ENCODE peak calls at places on chromosomes 12 and 14, in six cellular contexts. D is breast epithelium, U is upper lobe of left lung, N is SK-N-SH, L is sigmoid colon, C is Panc1. Z is an unnamed sample.

GRCh38 chr14:95146079-95146771 is 11.1 kb downstream of the DICER1 start:
- DNase-seq in D (no peak), U (peak), N (no peak), L (no peak), C (no peak), Z (no peak)

GRCh38 chr14:48325486-48325885 is 650.1 kb upstream of the MDGA2 start:
- DNase-seq in D (no peak), U (no peak), N (no peak), L (no peak), C (no peak), Z (no peak)

GRCh38 chr12:51763743-51764142 is 84.8 kb downstream of the FIGNL2 start:
- DNase-seq in D (no peak), U (no peak), N (no peak), L (no peak), C (no peak), Z (no peak)

GRCh38 chr12:49524660-49525324 is 14.0 kb upstream of the KCNH3 start:
- DNase-seq in D (no peak), U (no peak), N (no peak), L (no peak), C (no peak), Z (peak)

GRCh38 chr14:58082491-58083098 is 69.4 kb downstream of the ARMH4 start:
- DNase-seq in D (no peak), U (no peak), N (no peak), L (no peak), C (no peak), Z (no peak)

GRCh38 chr14:59464651-59465569 is at the start of gene GPR135:
- DNase-seq in D (peak), U (peak), N (peak), L (peak), C (no peak), Z (no peak)

GRCh38 chr12:87270894-87271293 is 758.3 kb downstream of the C12orf50 start:
- DNase-seq in D (no peak), U (no peak), N (no peak), L (no peak), C (no peak), Z (no peak)

GRCh38 chr14:100428727-100429126 is 105.6 kb downstream of the SLC25A47 start:
- DNase-seq in D (no peak), U (no peak), N (no peak), L (no peak), C (no peak), Z (no peak)

GRCh38 chr12:112892821-112893220 is 13.9 kb upstream of the OAS1 start:
- DNase-seq in D (no peak), U (no peak), N (no peak), L (no peak), C (no peak), Z (no peak)

GRCh38 chr14:47040490-47040889 is 388.9 kb upstream of the RPL10L start:
- DNase-seq in D (no peak), U (no peak), N (no peak), L (no peak), C (no peak), Z (no peak)

GRCh38 chr12:22050078-22050477 is 4.1 kb downstream of the CMAS start:
- DNase-seq in D (no peak), U (no peak), N (no peak), L (no peak), C (no peak), Z (no peak)

GRCh38 chr12:71503579-71504470 is 64.2 kb downstream of the LGR5 start:
- DNase-seq in D (no peak), U (no peak), N (no peak), L (no peak), C (no peak), Z (no peak)

GRCh38 chr14:105839425-105840265 is 313.3 kb downstream of the TMEM121 start:
- DNase-seq in D (peak), U (peak), N (no peak), L (peak), C (no peak), Z (no peak)

GRCh38 chr14:49363926-49364751 is 222.0 kb downstream of the RPS29 start:
- DNase-seq in D (no peak), U (no peak), N (no peak), L (no peak), C (no peak), Z (no peak)

GRCh38 chr12:76074701-76075336 is 9.7 kb downstream of the NAP1L1 start:
- DNase-seq in D (no peak), U (no peak), N (no peak), L (no peak), C (no peak), Z (no peak)

GRCh38 chr14:100693877-100694578 is 32.7 kb upstream of the DLK1 start:
- DNase-seq in D (no peak), U (no peak), N (no peak), L (no peak), C (no peak), Z (no peak)

GRCh38 chr12:7144414-7145120 is 14.4 kb downstream of the CLSTN3 start:
- DNase-seq in D (no peak), U (no peak), N (peak), L (peak), C (no peak), Z (no peak)

GRCh38 chr12:77062846-77063461 is 2.4 kb downstream of the E2F7 start:
- DNase-seq in D (no peak), U (no peak), N (no peak), L (no peak), C (peak), Z (no peak)

GRCh38 chr12:128705140-128705539 is 118.6 kb downstream of the SLC15A4 start:
- DNase-seq in D (no peak), U (peak), N (no peak), L (no peak), C (no peak), Z (no peak)

GRCh38 chr12:95178136-95178535 is 39.1 kb downstream of the FGD6 start:
- DNase-seq in D (no peak), U (no peak), N (no peak), L (no peak), C (no peak), Z (no peak)

GRCh38 chr14:60926002-60926401 is 54.9 kb downstream of the TRMT5 start:
- DNase-seq in D (no peak), U (no peak), N (no peak), L (no peak), C (no peak), Z (no peak)

GRCh38 chr12:58176296-58176869 is 235.0 kb downstream of the ATP23 start:
- DNase-seq in D (no peak), U (no peak), N (peak), L (no peak), C (peak), Z (no peak)

GRCh38 chr12:96396914-96397313 is 3.3 kb downstream of the CDK17 start:
- DNase-seq in D (no peak), U (no peak), N (no peak), L (no peak), C (no peak), Z (no peak)

GRCh38 chr14:33986804-33987203 is 35.9 kb upstream of the EGLN3 start:
- DNase-seq in D (no peak), U (no peak), N (no peak), L (no peak), C (no peak), Z (no peak)

GRCh38 chr14:105865266-105865903 is 339.0 kb downstream of the TMEM121 start:
- DNase-seq in D (peak), U (peak), N (no peak), L (peak), C (no peak), Z (no peak)

GRCh38 chr12:81212996-81213696 is 135.3 kb downstream of the ACSS3 start:
- DNase-seq in D (no peak), U (no peak), N (no peak), L (no peak), C (no peak), Z (no peak)

GRCh38 chr12:68350753-68351152 is 18.6 kb upstream of the MDM1 start:
- DNase-seq in D (no peak), U (no peak), N (no peak), L (no peak), C (no peak), Z (no peak)

GRCh38 chr12:43316506-43316905 is 235.5 kb downstream of the ADAMTS20 start:
- DNase-seq in D (no peak), U (no peak), N (no peak), L (no peak), C (no peak), Z (no peak)

GRCh38 chr12:3680919-3681594 is 71.9 kb downstream of the CRACR2A start:
- DNase-seq in D (peak), U (no peak), N (peak), L (no peak), C (no peak), Z (peak)

GRCh38 chr14:100424504-100425453 is 101.6 kb downstream of the SLC25A47 start:
- DNase-seq in D (no peak), U (no peak), N (no peak), L (peak), C (no peak), Z (no peak)

GRCh38 chr14:92690171-92691011 is 58.0 kb downstream of the LGMN start:
- DNase-seq in D (no peak), U (no peak), N (peak), L (peak), C (no peak), Z (no peak)

GRCh38 chr12:102005256-102005655 is 56.5 kb downstream of the WASHC3 start:
- DNase-seq in D (no peak), U (no peak), N (no peak), L (no peak), C (no peak), Z (no peak)

GRCh38 chr12:8562310-8562709 is 21.6 kb upstream of the CLEC4E start:
- DNase-seq in D (no peak), U (no peak), N (no peak), L (no peak), C (no peak), Z (no peak)

GRCh38 chr14:59161571-59162175 is 26.8 kb upstream of the DAAM1 start:
- DNase-seq in D (no peak), U (no peak), N (no peak), L (no peak), C (no peak), Z (no peak)

GRCh38 chr12:29921307-29921706 is 137.6 kb upstream of the TMTC1 start:
- DNase-seq in D (no peak), U (no peak), N (no peak), L (no peak), C (no peak), Z (no peak)

GRCh38 chr12:67268335-67268895 is 743 bp upstream of the CAND1 start:
- DNase-seq in D (peak), U (no peak), N (peak), L (peak), C (no peak), Z (peak)
- TF ChIP-seq POLR2AphosphoS5 in D (no peak), U (peak), N (peak), L (peak), C (no peak), Z (no peak)

GRCh38 chr14:75025082-75025481 is 22.4 kb downstream of the EIF2B2 start:
- DNase-seq in D (no peak), U (no peak), N (no peak), L (no peak), C (no peak), Z (no peak)
- TF ChIP-seq POLR2AphosphoS5 in D (no peak), U (peak), N (no peak), L (no peak), C (no peak), Z (no peak)

DNA sequence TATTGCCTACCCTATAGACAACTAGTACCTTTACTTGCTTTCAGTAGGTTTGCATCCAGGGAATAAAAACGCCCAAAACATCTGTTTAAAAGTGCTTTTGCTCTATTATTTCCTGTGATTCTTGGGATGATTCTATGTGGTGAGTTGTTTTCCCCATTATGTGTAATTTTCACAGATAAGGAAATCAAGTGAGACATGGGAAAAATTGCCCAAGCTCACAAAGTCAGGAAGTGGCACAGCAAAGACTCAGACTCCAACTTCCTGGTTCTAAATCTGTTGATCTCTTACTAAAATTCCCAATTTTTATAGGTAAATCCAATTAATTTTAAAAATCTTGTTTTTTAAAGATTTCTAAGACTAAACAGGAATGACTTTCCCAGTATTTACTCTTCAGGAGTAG is 39.0 kb downstream of the NID2 start:
- DNase-seq in D (no peak), U (no peak), N (no peak), L (no peak), C (no peak), Z (no peak)
- TF ChIP-seq POLR2AphosphoS5 in D (no peak), U (no peak), N (no peak), L (no peak), C (no peak), Z (no peak)

DNA sequence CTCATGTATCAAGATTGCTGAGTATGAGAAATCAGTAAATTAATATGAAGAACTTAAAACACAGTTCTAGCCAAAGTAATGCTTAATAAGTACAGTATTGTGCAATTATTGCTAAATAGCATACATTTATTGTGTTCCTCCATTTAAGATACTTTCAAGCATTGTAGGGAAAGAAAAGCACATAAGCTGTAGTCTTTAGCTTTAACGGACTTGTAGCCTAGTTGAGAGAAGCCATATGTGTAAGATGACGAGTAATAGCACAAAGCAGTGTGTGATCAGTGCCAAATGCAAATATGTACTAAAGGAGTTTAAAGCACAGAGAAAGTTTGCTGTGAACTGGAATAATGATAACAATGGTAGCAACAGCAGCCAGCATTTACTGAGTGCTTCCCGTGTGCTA is 38.1 kb downstream of the ETV6 start:
- DNase-seq in D (no peak), U (no peak), N (no peak), L (no peak), C (no peak), Z (no peak)
- TF ChIP-seq POLR2AphosphoS5 in D (no peak), U (no peak), N (no peak), L (no peak), C (no peak), Z (no peak)

Z was measured in vagina.